ENCODE peak calls at places on chromosomes 12 and 14, in four cellular contexts. V, Z, T and E are unnamed samples.
A peak's percentile ranks its signal among the peaks of the same experiment; 100 is the strongest.

GRCh38 chr14:76958975-76959710 is 69.4 kb downstream of the IRF2BPL start:
- DNase-seq in V (peak; percentile 86), T (no peak), Z (no peak), E (no peak)

GRCh38 chr12:3720772-3721171 is 32.1 kb downstream of the CRACR2A start:
- DNase-seq in Z (no peak), T (no peak), V (no peak), E (no peak)

GRCh38 chr14:100158566-100159106 is 809 bp downstream of the DEGS2 start:
- DNase-seq in T (no peak), Z (no peak), V (no peak), E (no peak)

GRCh38 chr12:124739953-124740561 is 123.6 kb downstream of the SCARB1 start:
- DNase-seq in Z (no peak), V (no peak), T (no peak), E (no peak)

GRCh38 chr12:2834581-2835491 is at the start of gene NRIP2:
- DNase-seq in T (no peak), V (no peak), Z (no peak), E (peak; percentile 77)

GRCh38 chr14:53786045-53786444 is 170.6 kb downstream of the BMP4 start:
- DNase-seq in Z (no peak), V (no peak), T (no peak), E (no peak)

GRCh38 chr12:52358575-52359350 is 8.5 kb downstream of the KRT85 start:
- DNase-seq in T (no peak), Z (no peak), V (no peak), E (no peak)

GRCh38 chr12:101670007-101670671 is 27.3 kb upstream of the CHPT1 start:
- DNase-seq in V (peak; percentile 64), T (no peak), Z (no peak), E (no peak)

GRCh38 chr12:8860165-8860961 is 37.9 kb downstream of the A2ML1 start:
- DNase-seq in T (no peak), V (peak; percentile 71), Z (no peak), E (no peak)

GRCh38 chr12:64912501-64912900 is 88.1 kb downstream of the TBC1D30 start:
- DNase-seq in Z (no peak), T (no peak), V (no peak), E (no peak)

GRCh38 chr12:39103552-39104165 is 198.3 kb upstream of the CPNE8 start:
- DNase-seq in T (no peak), V (peak; percentile 82), Z (no peak), E (peak; percentile 44)

GRCh38 chr12:57063991-57064725 is 14.2 kb upstream of the MYO1A start:
- DNase-seq in T (no peak), Z (peak; percentile 19), V (peak; percentile 35), E (no peak)

GRCh38 chr12:87828384-87828973 is 200.7 kb downstream of the C12orf50 start:
- DNase-seq in Z (no peak), V (no peak), T (no peak), E (no peak)

GRCh38 chr14:66039495-66039894 is 446.7 kb upstream of the CCDC196 start:
- DNase-seq in V (no peak), Z (no peak), T (no peak), E (no peak)

GRCh38 chr14:67837011-67837624 is 17.5 kb downstream of the RAD51B start:
- DNase-seq in T (peak; percentile 26), Z (peak; percentile 34), V (peak; percentile 80), E (peak; percentile 11)

GRCh38 chr12:130137141-130138018 is 24.9 kb upstream of the FZD10 start:
- DNase-seq in T (no peak), Z (no peak), V (no peak), E (peak; percentile 54)

GRCh38 chr12:111645433-111645832 is 40.3 kb downstream of the BRAP start:
- DNase-seq in T (no peak), Z (no peak), V (peak; percentile 94), E (no peak)

GRCh38 chr12:85441740-85442139 is 161.7 kb downstream of the ALX1 start:
- DNase-seq in T (no peak), V (peak; percentile 65), Z (no peak), E (no peak)

GRCh38 chr12:54296393-54297121 is 4.3 kb downstream of the NFE2 start:
- DNase-seq in T (no peak), V (no peak), Z (no peak), E (no peak)

GRCh38 chr12:50725011-50725899 is 38.6 kb upstream of the ATF1 start:
- DNase-seq in T (no peak), V (no peak), Z (no peak), E (no peak)

GRCh38 chr14:22088614-22089359 is 415.2 kb upstream of the OR4E1 start:
- DNase-seq in T (no peak), Z (no peak), V (no peak), E (no peak)

GRCh38 chr12:111170559-111170958 is 198.3 kb downstream of the PHETA1 start:
- DNase-seq in T (no peak), V (no peak), Z (no peak), E (no peak)

GRCh38 chr14:103058209-103059055 is 1.1 kb upstream of the CDC42BPB start:
- DNase-seq in V (no peak), Z (no peak), T (no peak), E (no peak)

GRCh38 chr12:97941686-97942354 is 479.2 kb downstream of the RMST start:
- DNase-seq in T (no peak), Z (no peak), V (no peak), E (no peak)

GRCh38 chr12:24561882-24562760 is 386.8 kb downstream of the BCAT1 start:
- DNase-seq in Z (no peak), V (peak; percentile 23), T (no peak), E (no peak)

GRCh38 chr14:101559624-101560533 is 1.4 kb upstream of the DIO3 start:
- DNase-seq in T (no peak), Z (no peak), V (no peak), E (no peak)

GRCh38 chr14:88541324-88541723 is 13.5 kb downstream of the PTPN21 start:
- DNase-seq in T (no peak), V (peak; percentile 30), Z (no peak), E (no peak)

GRCh38 chr12:75542942-75543341 is 31.5 kb upstream of the KRR1 start:
- DNase-seq in Z (no peak), V (no peak), T (no peak), E (no peak)

GRCh38 chr12:48388430-48388829 is 37.7 kb upstream of the ZNF641 start:
- DNase-seq in T (no peak), Z (no peak), V (no peak), E (no peak)